ENCODE peak calls at places on chromosomes 13 and 19, in five cellular contexts. One of them, this sample, is unnamed.

GRCh38 chr19:2491130-2491801 is 15.3 kb downstream of the GADD45B start:
- DNase-seq in ovary: no peak
- DNase-seq in brain pericyte: no peak
- DNase-seq in foreskin fibroblast: peak
- DNase-seq in stimulated activated CD4-positive, alpha-beta T cell treated with anti-CD3 and anti-CD28 coated beads, Interleukin-1b, Interleukin-23, amount 100 ng/mL, for 48 hours: no peak
- DNase-seq in this sample: peak

GRCh38 chr19:46984077-46985010 is 35.3 kb upstream of the NPAS1 start:
- DNase-seq in ovary: no peak
- DNase-seq in brain pericyte: no peak
- DNase-seq in foreskin fibroblast: peak
- DNase-seq in stimulated activated CD4-positive, alpha-beta T cell treated with anti-CD3 and anti-CD28 coated beads, Interleukin-1b, Interleukin-23, amount 100 ng/mL, for 48 hours: no peak
- DNase-seq in this sample: peak

GRCh38 chr13:88802886-88803285 is 1131.7 kb downstream of the SLITRK5 start:
- DNase-seq in ovary: no peak
- DNase-seq in brain pericyte: no peak
- DNase-seq in foreskin fibroblast: no peak
- DNase-seq in stimulated activated CD4-positive, alpha-beta T cell treated with anti-CD3 and anti-CD28 coated beads, Interleukin-1b, Interleukin-23, amount 100 ng/mL, for 48 hours: no peak
- DNase-seq in this sample: peak

GRCh38 chr13:41122838-41123237 is 9.8 kb downstream of the KBTBD6 start:
- DNase-seq in ovary: no peak
- DNase-seq in brain pericyte: no peak
- DNase-seq in foreskin fibroblast: no peak
- DNase-seq in stimulated activated CD4-positive, alpha-beta T cell treated with anti-CD3 and anti-CD28 coated beads, Interleukin-1b, Interleukin-23, amount 100 ng/mL, for 48 hours: no peak
- DNase-seq in this sample: no peak

GRCh38 chr19:33871605-33872004 is 74.9 kb downstream of the KCTD15 start:
- DNase-seq in ovary: no peak
- DNase-seq in brain pericyte: no peak
- DNase-seq in foreskin fibroblast: no peak
- DNase-seq in stimulated activated CD4-positive, alpha-beta T cell treated with anti-CD3 and anti-CD28 coated beads, Interleukin-1b, Interleukin-23, amount 100 ng/mL, for 48 hours: no peak
- DNase-seq in this sample: no peak

GRCh38 chr19:48513289-48514122 is 1.9 kb upstream of the LMTK3 start:
- DNase-seq in ovary: no peak
- DNase-seq in brain pericyte: no peak
- DNase-seq in foreskin fibroblast: peak
- DNase-seq in stimulated activated CD4-positive, alpha-beta T cell treated with anti-CD3 and anti-CD28 coated beads, Interleukin-1b, Interleukin-23, amount 100 ng/mL, for 48 hours: peak
- DNase-seq in this sample: peak

GRCh38 chr19:13696839-13697238 is 67.5 kb upstream of the MRI1 start:
- DNase-seq in ovary: no peak
- DNase-seq in brain pericyte: no peak
- DNase-seq in foreskin fibroblast: no peak
- DNase-seq in stimulated activated CD4-positive, alpha-beta T cell treated with anti-CD3 and anti-CD28 coated beads, Interleukin-1b, Interleukin-23, amount 100 ng/mL, for 48 hours: no peak
- DNase-seq in this sample: no peak

GRCh38 chr19:2101417-2102335 is 5.0 kb downstream of the IZUMO4 start:
- DNase-seq in ovary: no peak
- DNase-seq in brain pericyte: no peak
- DNase-seq in foreskin fibroblast: no peak
- DNase-seq in stimulated activated CD4-positive, alpha-beta T cell treated with anti-CD3 and anti-CD28 coated beads, Interleukin-1b, Interleukin-23, amount 100 ng/mL, for 48 hours: no peak
- DNase-seq in this sample: no peak

GRCh38 chr13:38993381-38993780 is 2.8 kb upstream of the STOML3 start:
- DNase-seq in ovary: no peak
- DNase-seq in brain pericyte: no peak
- DNase-seq in foreskin fibroblast: no peak
- DNase-seq in stimulated activated CD4-positive, alpha-beta T cell treated with anti-CD3 and anti-CD28 coated beads, Interleukin-1b, Interleukin-23, amount 100 ng/mL, for 48 hours: no peak
- DNase-seq in this sample: no peak

GRCh38 chr13:24292476-24292875 is 16.9 kb upstream of the C1QTNF9 start:
- DNase-seq in ovary: no peak
- DNase-seq in brain pericyte: no peak
- DNase-seq in foreskin fibroblast: no peak
- DNase-seq in stimulated activated CD4-positive, alpha-beta T cell treated with anti-CD3 and anti-CD28 coated beads, Interleukin-1b, Interleukin-23, amount 100 ng/mL, for 48 hours: no peak
- DNase-seq in this sample: no peak

GRCh38 chr13:72726721-72727416 is 560 bp downstream of the MZT1 start:
- DNase-seq in ovary: peak
- DNase-seq in brain pericyte: no peak
- DNase-seq in foreskin fibroblast: peak
- DNase-seq in stimulated activated CD4-positive, alpha-beta T cell treated with anti-CD3 and anti-CD28 coated beads, Interleukin-1b, Interleukin-23, amount 100 ng/mL, for 48 hours: peak
- DNase-seq in this sample: peak

GRCh38 chr13:66700336-66700735 is 529.8 kb downstream of the PCDH9 start:
- DNase-seq in ovary: no peak
- DNase-seq in brain pericyte: no peak
- DNase-seq in foreskin fibroblast: no peak
- DNase-seq in stimulated activated CD4-positive, alpha-beta T cell treated with anti-CD3 and anti-CD28 coated beads, Interleukin-1b, Interleukin-23, amount 100 ng/mL, for 48 hours: no peak
- DNase-seq in this sample: no peak

GRCh38 chr13:73635166-73635787 is 498.9 kb downstream of the KLF12 start:
- DNase-seq in ovary: no peak
- DNase-seq in brain pericyte: no peak
- DNase-seq in foreskin fibroblast: no peak
- DNase-seq in stimulated activated CD4-positive, alpha-beta T cell treated with anti-CD3 and anti-CD28 coated beads, Interleukin-1b, Interleukin-23, amount 100 ng/mL, for 48 hours: no peak
- DNase-seq in this sample: no peak

This sample was measured in HCEC 1CT.